ENCODE peak calls at places on chromosomes 11 and 22, in five cellular contexts. A is M059J; G is endothelial cell; V is CD8-positive, alpha-beta T cell; S is activated T-cell treated with anti-CD3 and anti-CD28 coated beads, Interleukin-2, amount 50 U/mL, for 4 hours. Y is an unnamed sample.
A peak's percentile ranks its signal among the peaks of the same experiment; 100 is the strongest.

GRCh38 chr11:121418625-121419114 is 33.4 kb upstream of the SORL1 start:
- DNase-seq in G (no peak), S (no peak), A (peak; percentile 23), V (peak; percentile 77), Y (no peak)

GRCh38 chr11:107250017-107250416 is 207.6 kb downstream of the CWF19L2 start:
- DNase-seq in S (no peak), G (no peak), V (no peak), A (no peak), Y (no peak)

GRCh38 chr11:23359297-23359696 is 499.0 kb upstream of the CCDC179 start:
- DNase-seq in S (no peak), G (no peak), V (no peak), A (peak; percentile 92), Y (peak; percentile 78)

GRCh38 chr11:45739866-45740265 is 65.1 kb upstream of the SLC35C1 start:
- DNase-seq in G (no peak), V (no peak), S (no peak), A (no peak), Y (no peak)

GRCh38 chr11:58177409-58178054 is 11.3 kb upstream of the OR9Q2 start:
- DNase-seq in V (no peak), G (no peak), A (no peak), S (no peak), Y (no peak)

GRCh38 chr11:46903846-46904245 is 14.5 kb downstream of the LRP4 start:
- DNase-seq in S (no peak), A (no peak), G (no peak), V (no peak), Y (no peak)

GRCh38 chr11:30406978-30407762 is 84.3 kb downstream of the ARL14EP start:
- DNase-seq in G (no peak), V (no peak), A (peak; percentile 13), S (no peak), Y (peak; percentile 1)

GRCh38 chr11:133937468-133937867 is 19.3 kb downstream of the IGSF9B start:
- DNase-seq in S (no peak), V (no peak), G (no peak), A (no peak), Y (no peak)

GRCh38 chr11:57499413-57499982 is 16.0 kb downstream of the SLC43A1 start:
- DNase-seq in S (no peak), A (peak; percentile 85), G (peak; percentile 94), V (no peak), Y (peak; percentile 92)

GRCh38 chr22:32353292-32353691 is 4.4 kb upstream of the RFPL3 start:
- DNase-seq in G (no peak), A (no peak), S (no peak), V (no peak), Y (no peak)

GRCh38 chr11:36069576-36070214 is 125.8 kb downstream of the LDLRAD3 start:
- DNase-seq in A (no peak), S (no peak), G (peak; percentile 24), V (no peak), Y (peak; percentile 28)

GRCh38 chr11:107496011-107496410 is 38.4 kb upstream of the CWF19L2 start:
- DNase-seq in A (peak; percentile 70), V (no peak), G (no peak), S (no peak), Y (peak; percentile 10)